ENCODE peak calls at places on chromosomes 4 and X, in nine cellular contexts. S, I, B, G, M, C, H, L and J are unnamed samples.

GRCh38 chr4:38678078-38678477 is 14.1 kb downstream of the KLF3 start:
- DNase-seq in S (peak; percentile 100), G (no peak), B (no peak), H (no peak), L (no peak), M (no peak), C (peak; percentile 88), I (peak; percentile 58), J (no peak)

GRCh38 chrX:86369847-86370630 is 221.8 kb downstream of the DACH2 start:
- DNase-seq in H (no peak), C (no peak), L (no peak), B (no peak), G (no peak), S (no peak), I (no peak), M (no peak), J (no peak)

GRCh38 chrX:111164728-111165127 is 68.7 kb downstream of the PAK3 start:
- DNase-seq in G (no peak), H (no peak), M (no peak), I (no peak), B (no peak), S (peak; percentile 29), C (peak; percentile 1), L (no peak), J (no peak)

GRCh38 chr4:25477251-25477650 is 100.2 kb downstream of the ANAPC4 start:
- DNase-seq in C (no peak), H (no peak), S (peak; percentile 73), L (no peak), B (no peak), G (no peak), I (no peak), M (no peak), J (no peak)

GRCh38 chr4:123986268-123986798 is 589.7 kb downstream of the SPRY1 start:
- DNase-seq in B (no peak), S (peak; percentile 89), G (no peak), H (no peak), C (peak; percentile 76), I (peak; percentile 76), M (no peak), L (no peak), J (no peak)

GRCh38 chr4:24794916-24795665 is at the start of gene SOD3:
- DNase-seq in L (no peak), H (no peak), S (peak; percentile 90), G (peak; percentile 79), C (peak; percentile 85), B (peak; percentile 57), I (no peak), M (no peak), J (no peak)

GRCh38 chr4:35247047-35247446 is 997.3 kb downstream of the ARAP2 start:
- DNase-seq in L (no peak), M (no peak), H (no peak), B (no peak), G (no peak), I (no peak), S (no peak), C (no peak), J (no peak)

GRCh38 chr4:103719320-103720204 is at the start of gene TACR3:
- DNase-seq in M (no peak), I (no peak), L (no peak), C (no peak), S (peak; percentile 2), H (no peak), B (no peak), G (no peak), J (no peak)

GRCh38 chr4:94511591-94511990 is 59.8 kb downstream of the PDLIM5 start:
- DNase-seq in B (no peak), L (no peak), G (no peak), I (no peak), C (no peak), M (no peak), H (no peak), S (no peak), J (no peak)

GRCh38 chrX:101252634-101253033 is 33.0 kb downstream of the DRP2 start:
- DNase-seq in L (no peak), C (no peak), I (no peak), G (no peak), S (peak; percentile 69), H (no peak), M (no peak), B (no peak), J (no peak)

GRCh38 chr4:112861378-112862317 is 187.8 kb upstream of the ANK2 start:
- DNase-seq in L (no peak), G (no peak), C (no peak), B (no peak), H (no peak), S (no peak), M (no peak), I (no peak), J (no peak)